ENCODE peak calls at places on chromosomes 3 and 15, in six cellular contexts. R is hepatocyte, O is body of pancreas, D is endothelial cell, N is IMR-90, E is pancreas. Z is an unnamed sample.

GRCh38 chr15:39083213-39083612 is 497.7 kb upstream of the THBS1 start:
- DNase-seq in R (no peak), N (peak), D (no peak), O (no peak), E (no peak), Z (no peak)

GRCh38 chr3:193743702-193744047 is 150.7 kb downstream of the OPA1 start:
- DNase-seq in N (no peak), E (no peak), R (no peak), D (no peak), O (peak), Z (no peak)

GRCh38 chr3:77684115-77684514 is 644.2 kb downstream of the ROBO2 start:
- DNase-seq in E (no peak), N (no peak), D (no peak), O (no peak), R (no peak), Z (no peak)

GRCh38 chr3:10353661-10354372 is 32.9 kb upstream of the SEC13 start:
- DNase-seq in O (no peak), E (no peak), N (no peak), D (no peak), R (no peak), Z (no peak)

GRCh38 chr3:147699175-147699838 is 290.1 kb downstream of the ZIC1 start:
- DNase-seq in R (no peak), N (peak), D (no peak), O (no peak), E (no peak), Z (no peak)

GRCh38 chr15:45083223-45083622 is 30.7 kb downstream of the DUOX2 start:
- DNase-seq in N (no peak), R (no peak), D (no peak), E (no peak), O (no peak), Z (no peak)

GRCh38 chr15:58639992-58640391 is 109.5 kb downstream of the ADAM10 start:
- DNase-seq in O (no peak), E (no peak), D (no peak), N (no peak), R (no peak), Z (no peak)

GRCh38 chr15:82803793-82804574 is 1.9 kb downstream of the FSD2 start:
- DNase-seq in N (peak), R (no peak), E (no peak), D (no peak), O (no peak), Z (peak)

GRCh38 chr3:77718326-77718725 is 678.4 kb downstream of the ROBO2 start:
- DNase-seq in E (no peak), R (no peak), O (no peak), N (no peak), D (no peak), Z (no peak)

GRCh38 chr3:183161552-183162345 is 785 bp downstream of the LAMP3 start:
- DNase-seq in N (no peak), E (peak), D (no peak), O (no peak), R (peak), Z (no peak)

GRCh38 chr3:177300039-177300833 is 103.0 kb upstream of the TBL1XR1 start:
- DNase-seq in O (peak), D (no peak), R (peak), E (no peak), N (peak), Z (no peak)

GRCh38 chr15:80615783-80616391 is 79.2 kb upstream of the ABHD17C start:
- DNase-seq in O (peak), R (peak), N (peak), D (no peak), E (no peak), Z (no peak)

GRCh38 chr3:89113887-89114840 is 6.7 kb downstream of the EPHA3 start:
- DNase-seq in D (peak), O (peak), R (peak), N (peak), E (peak), Z (peak)

GRCh38 chr3:138114988-138115971 is at the start of gene DZIP1L:
- DNase-seq in D (peak), E (peak), O (peak), N (peak), R (peak), Z (peak)

GRCh38 chr3:146780251-146780650 is 175.1 kb upstream of the PLSCR5 start:
- DNase-seq in E (no peak), N (peak), D (no peak), R (no peak), O (no peak), Z (no peak)

DNA sequence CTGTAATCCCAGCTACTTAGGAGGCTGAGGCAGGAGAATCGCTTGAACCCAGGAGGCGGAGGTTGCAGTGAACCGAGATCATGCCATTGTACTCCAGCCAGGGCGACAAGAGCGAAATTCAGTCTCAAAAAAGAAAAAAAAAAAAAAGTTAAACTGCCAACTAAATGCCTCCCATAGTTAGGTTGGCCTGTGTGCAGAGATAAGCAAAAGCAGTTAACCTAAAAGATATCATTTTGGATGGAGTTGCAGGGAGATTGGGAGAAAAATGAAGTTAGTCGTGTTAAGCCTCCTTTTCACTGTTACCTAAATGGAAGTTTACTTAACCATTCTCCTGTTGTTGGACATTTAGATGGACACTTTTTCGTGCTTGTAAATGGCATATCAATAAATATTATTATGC is 11.4 kb upstream of the FETUB start:
- DNase-seq in R (no peak), O (no peak), N (no peak), E (no peak), D (no peak), Z (no peak)
- TF ChIP-seq CTCF in R (no peak), O (no peak), N (no peak), E (no peak), D (no peak), Z (no peak)

DNA sequence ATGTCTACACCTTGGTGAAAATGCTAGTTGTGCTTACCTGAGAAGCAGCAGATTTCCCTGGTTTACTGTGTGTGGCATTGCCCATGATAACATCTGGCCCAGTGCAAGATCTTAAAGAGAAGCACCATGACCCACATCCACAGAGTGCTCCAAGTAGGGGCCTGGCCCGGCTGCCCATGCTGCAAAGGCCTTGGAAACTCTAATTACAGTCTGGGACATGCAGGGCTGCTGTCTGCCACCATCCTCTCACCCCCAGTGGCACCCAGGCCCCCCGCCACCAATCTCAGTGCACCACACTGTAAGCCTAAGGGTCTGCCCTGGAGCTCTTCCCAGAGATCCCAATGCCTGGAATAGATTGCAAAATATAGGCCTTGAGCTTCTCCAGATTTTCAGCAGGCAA is 132.6 kb downstream of the CHDH start:
- DNase-seq in D (no peak), O (no peak), N (no peak), R (no peak), E (no peak), Z (no peak)
- TF ChIP-seq CTCF in D (no peak), O (no peak), N (no peak), R (no peak), E (no peak), Z (no peak)

DNA sequence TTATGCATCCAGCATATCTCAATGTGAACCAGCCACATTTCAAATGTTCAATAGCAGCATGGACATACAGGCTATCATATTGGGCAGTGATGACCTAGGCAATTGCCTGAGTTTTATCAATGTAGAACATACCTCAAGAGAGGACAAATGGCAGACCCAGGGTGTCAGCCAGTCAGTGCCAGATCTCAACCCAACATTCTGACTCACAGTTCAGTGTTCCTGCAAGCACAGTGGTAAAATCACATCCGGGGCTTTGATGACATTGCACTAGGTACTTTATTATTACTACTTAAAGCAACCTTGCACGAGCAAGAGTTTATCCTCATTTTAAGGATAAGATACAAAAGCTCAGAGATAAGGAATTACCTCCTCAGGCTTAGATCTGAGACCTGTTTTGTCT is 59.9 kb downstream of the SLC12A1 start:
- DNase-seq in O (no peak), D (no peak), R (no peak), N (no peak), E (no peak), Z (no peak)
- TF ChIP-seq CTCF in O (no peak), D (no peak), R (no peak), N (no peak), E (no peak), Z (no peak)

GRCh38 chr15:34847598-34847997 is 52.2 kb upstream of the ACTC1 start:
- DNase-seq in N (no peak), O (no peak), R (no peak), D (no peak), E (no peak), Z (no peak)
- TF ChIP-seq CTCF in N (no peak), O (no peak), R (no peak), D (no peak), E (no peak), Z (no peak)

GRCh38 chr3:50551293-50552057 is 16.1 kb downstream of the C3orf18 start:
- DNase-seq in E (no peak), R (peak), O (no peak), D (no peak), N (no peak), Z (no peak)
- TF ChIP-seq CTCF in E (no peak), R (no peak), O (no peak), D (no peak), N (no peak), Z (no peak)

GRCh38 chr3:95738045-95738444 is 1076.3 kb upstream of the EPHA6 start:
- DNase-seq in D (no peak), E (no peak), N (no peak), R (no peak), O (no peak), Z (no peak)
- TF ChIP-seq CTCF in D (no peak), E (no peak), N (no peak), R (no peak), O (no peak), Z (no peak)

DNA sequence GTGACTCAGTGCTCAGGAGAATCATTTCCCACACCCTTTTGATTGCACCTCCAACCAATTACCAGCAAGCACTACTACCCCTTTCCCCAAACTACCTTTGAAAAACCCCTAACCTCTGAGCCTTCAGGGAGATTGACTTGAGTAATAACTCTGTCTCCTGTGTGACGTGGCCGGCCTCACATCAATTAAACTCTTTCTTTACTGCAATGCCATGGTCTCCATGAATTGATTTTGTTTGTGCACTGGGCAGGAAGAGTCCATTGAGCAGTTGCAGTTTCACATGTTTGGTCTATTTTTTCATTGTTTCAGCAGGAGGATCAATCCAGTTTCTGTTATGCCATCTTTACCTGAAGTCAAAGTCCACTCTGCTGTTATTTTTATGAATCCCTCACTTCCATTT is 32.4 kb downstream of the SCN11A start:
- DNase-seq in E (no peak), N (no peak), R (no peak), D (no peak), O (no peak), Z (no peak)
- TF ChIP-seq CTCF in E (no peak), N (no peak), R (no peak), D (no peak), O (no peak), Z (no peak)

GRCh38 chr15:67824900-67825879 is at the start of gene SKOR1:
- DNase-seq in E (peak), D (peak), O (no peak), R (peak), N (peak), Z (no peak)

GRCh38 chr15:67824157-67824899 is 981 bp upstream of the SKOR1 start:
- DNase-seq in D (no peak), O (no peak), R (no peak), N (no peak), E (peak), Z (no peak)

GRCh38 chr15:67827561-67828378 is 2.5 kb downstream of the SKOR1 start:
- DNase-seq in R (no peak), E (no peak), N (no peak), D (no peak), O (no peak), Z (peak)

GRCh38 chr15:67826717-67827560 is 1.6 kb downstream of the SKOR1 start:
- DNase-seq in O (no peak), R (no peak), D (no peak), E (no peak), N (no peak), Z (peak)

DNA sequence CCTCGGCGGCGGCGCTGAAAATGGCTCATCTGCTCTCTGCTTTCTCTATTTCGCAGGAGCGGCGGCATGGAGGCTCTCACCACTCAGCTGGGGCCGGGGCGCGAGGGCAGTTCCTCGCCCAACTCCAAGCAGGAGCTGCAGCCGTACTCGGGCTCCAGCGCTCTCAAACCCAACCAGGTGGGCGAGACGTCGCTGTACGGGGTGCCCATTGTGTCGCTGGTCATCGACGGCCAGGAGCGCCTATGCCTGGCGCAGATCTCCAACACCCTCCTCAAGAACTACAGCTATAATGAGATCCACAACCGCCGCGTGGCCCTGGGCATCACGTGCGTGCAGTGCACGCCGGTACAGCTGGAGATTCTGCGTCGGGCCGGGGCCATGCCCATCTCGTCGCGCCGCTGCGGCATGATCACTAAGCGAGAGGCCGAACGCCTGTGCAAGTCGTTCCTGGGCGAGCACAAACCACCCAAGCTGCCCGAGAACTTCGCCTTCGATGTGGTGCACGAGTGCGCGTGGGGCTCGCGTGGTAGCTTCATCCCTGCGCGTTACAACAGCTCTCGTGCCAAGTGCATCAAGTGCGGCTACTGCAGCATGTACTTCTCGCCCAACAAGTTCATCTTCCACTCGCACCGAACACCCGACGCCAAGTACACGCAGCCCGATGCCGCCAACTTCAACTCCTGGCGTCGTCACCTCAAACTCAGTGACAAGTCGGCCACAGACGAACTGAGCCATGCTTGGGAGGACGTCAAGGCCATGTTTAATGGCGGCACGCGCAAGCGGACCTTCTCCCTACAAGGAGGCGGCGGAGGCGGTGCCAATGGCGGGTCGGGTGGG is 789 bp downstream of the SKOR1 start:
- DNase-seq in D (no peak), E (peak), R (no peak), N (no peak), O (no peak), Z (peak)
- TF ChIP-seq CTCF in D (no peak), E (no peak), R (no peak), N (no peak), O (no peak), Z (no peak)

DNA sequence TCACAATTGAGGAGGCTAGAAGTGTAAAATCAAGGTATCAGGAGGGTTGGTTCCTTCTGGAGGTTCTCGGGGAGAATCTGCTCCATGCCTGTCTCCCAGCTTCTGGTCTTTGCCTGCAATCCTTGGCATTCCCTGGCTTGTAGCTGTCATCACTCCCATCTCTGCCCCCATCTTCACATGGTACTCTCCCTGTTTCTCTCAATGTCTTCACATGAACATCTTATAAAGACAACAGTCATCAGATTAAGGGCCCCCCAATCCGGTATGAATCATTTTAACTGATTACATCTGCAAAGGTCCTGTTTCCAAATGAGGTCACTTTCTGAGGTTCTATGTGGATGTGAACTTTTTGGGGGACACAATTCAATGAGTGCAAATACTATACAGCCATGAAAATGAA is 113.0 kb upstream of the GALNT15 start:
- DNase-seq in E (no peak), R (no peak), N (peak), D (no peak), O (no peak), Z (no peak)
- TF ChIP-seq CTCF in E (no peak), R (no peak), N (no peak), D (no peak), O (no peak), Z (no peak)